ENCODE peak calls at places on chromosomes 4 and X, in four cellular contexts. D is MM.1S, I is PC-3, S is neural progenitor cell. K is an unnamed sample.

GRCh38 chrX:69156638-69157037 is 8.6 kb downstream of the PJA1 start:
- DNase-seq in D (no peak), I (no peak), S (no peak), K (no peak)

GRCh38 chr4:80535551-80535950 is 200.0 kb downstream of the CFAP299 start:
- DNase-seq in D (no peak), I (peak; percentile 32), S (no peak), K (peak; percentile 35)

GRCh38 chr4:88284378-88285234 is at the start of gene PPM1K:
- DNase-seq in D (peak; percentile 99), I (peak; percentile 96), S (peak; percentile 99), K (peak; percentile 100)

GRCh38 chr4:86034616-86035015 is 325.2 kb downstream of the MAPK10 start:
- DNase-seq in D (no peak), I (no peak), S (no peak), K (no peak)

GRCh38 chr4:119300072-119300387 is 21.9 kb downstream of the FABP2 start:
- DNase-seq in D (no peak), I (peak; percentile 25), S (no peak), K (peak; percentile 77)

GRCh38 chr4:177596035-177596434 is 153.8 kb upstream of the AGA start:
- DNase-seq in D (no peak), I (peak; percentile 86), S (peak; percentile 4), K (peak; percentile 85)

GRCh38 chr4:25930722-25931354 is 16.8 kb downstream of the SMIM20 start:
- DNase-seq in D (no peak), I (no peak), S (no peak), K (no peak)

GRCh38 chrX:72045552-72046277 is 86.0 kb downstream of the RTL5 start:
- DNase-seq in D (no peak), I (peak; percentile 8), S (peak; percentile 15), K (no peak)

GRCh38 chr4:34250562-34250961 is 1993.8 kb downstream of the ARAP2 start:
- DNase-seq in D (no peak), I (peak; percentile 61), S (no peak), K (peak; percentile 68)

GRCh38 chr4:142475663-142476062 is 370.4 kb downstream of the INPP4B start:
- DNase-seq in D (no peak), I (peak; percentile 89), S (no peak), K (peak; percentile 30)

GRCh38 chr4:53962516-53963225 is 101.7 kb downstream of the CHIC2 start:
- DNase-seq in D (no peak), I (peak; percentile 30), S (peak; percentile 57), K (peak; percentile 88)

GRCh38 chrX:114924846-114925245 is 92.6 kb downstream of the IL13RA2 start:
- DNase-seq in D (no peak), I (peak; percentile 54), S (no peak), K (peak; percentile 47)

GRCh38 chrX:72621619-72622485 is 49.2 kb upstream of the HDAC8 start:
- DNase-seq in D (no peak), I (peak; percentile 88), S (no peak), K (peak; percentile 71)

GRCh38 chr4:41880840-41881831 is 54.1 kb upstream of the TMEM33 start:
- DNase-seq in D (no peak), I (no peak), S (peak; percentile 70), K (peak; percentile 26)
- TF ChIP-seq EZH2 in D (no peak), I (no peak), S (peak; percentile 77), K (peak; percentile 94)

DNA sequence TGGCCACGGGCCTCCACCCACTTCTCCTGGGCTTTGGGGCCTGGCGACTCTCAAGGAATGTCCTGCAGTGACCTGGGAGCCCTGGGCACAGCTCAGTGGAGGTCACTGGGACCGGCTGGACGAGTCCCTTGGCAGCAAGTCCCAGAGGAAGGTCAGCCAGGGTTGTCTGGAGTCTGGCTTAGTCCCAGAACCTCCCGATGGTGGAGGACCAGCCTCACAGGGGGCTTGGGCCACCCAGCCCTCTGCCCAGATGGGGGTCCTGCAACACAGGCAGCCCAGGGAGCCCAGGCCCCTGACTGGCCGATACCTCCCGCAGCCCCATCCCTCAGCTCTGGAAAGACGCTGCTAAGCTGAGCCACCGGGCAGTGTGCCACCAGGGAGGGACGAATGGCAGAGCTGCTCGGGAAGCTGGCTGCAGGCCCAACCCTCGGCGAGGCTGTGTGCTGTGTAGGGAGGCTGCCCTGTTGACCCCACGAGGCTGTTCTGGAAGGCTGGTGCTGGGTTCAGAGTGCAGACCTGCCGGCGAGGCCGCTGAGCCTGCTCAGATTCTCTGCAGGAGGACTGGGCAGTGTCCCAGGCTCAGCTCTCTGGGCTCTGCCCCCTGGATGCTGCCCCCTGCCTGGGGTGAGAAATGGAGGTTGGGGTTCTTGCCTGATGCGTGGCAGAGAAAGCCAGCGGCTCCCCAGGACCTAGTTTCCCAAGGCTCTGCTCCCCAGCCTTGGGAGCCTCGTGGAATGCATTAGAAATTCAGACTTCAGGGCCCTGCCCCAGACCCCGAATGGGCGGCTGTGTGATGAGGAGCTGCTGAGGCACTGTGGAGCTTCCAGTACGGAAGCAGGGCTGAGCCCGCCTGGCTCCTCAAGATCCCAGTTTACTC is 61.7 kb downstream of the ADRA2C start:
- DNase-seq in D (no peak), I (peak; percentile 25), S (no peak), K (peak; percentile 74)
- TF ChIP-seq EZH2phosphoT487 in D (no peak), I (no peak), S (no peak), K (no peak)

DNA sequence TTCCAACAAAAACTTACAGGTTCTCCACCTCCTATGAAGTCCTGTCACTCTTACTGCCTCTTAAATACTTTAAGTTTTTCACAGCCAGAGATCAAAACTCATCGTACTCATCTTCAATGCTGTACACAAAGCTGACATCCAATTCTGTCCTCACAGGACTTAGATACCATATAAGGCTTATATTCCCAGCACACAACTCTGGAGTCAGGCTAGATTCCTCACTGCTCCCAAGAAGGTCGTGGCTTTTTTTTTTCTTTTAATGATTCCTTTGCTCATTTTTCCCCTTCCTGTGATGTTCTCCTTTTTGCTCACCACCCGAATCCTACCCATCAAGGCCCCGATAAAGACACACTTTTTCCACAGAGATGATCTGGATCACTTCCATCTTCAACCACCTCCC is 914 bp downstream of the TRAPPC2 start:
- DNase-seq in D (no peak), I (no peak), S (no peak), K (peak; percentile 36)
- H3K9ac ChIP-seq in D (peak overlapping the region; percentile 93), I (peak overlapping the region; percentile 98), S (peak overlapping the region; percentile 81), K (peak overlapping the region; percentile 91)

GRCh38 chrX:25018682-25019081 is 2.9 kb upstream of the ARX start:
- DNase-seq in D (no peak), I (no peak), S (no peak), K (no peak)

GRCh38 chrX:25017667-25018247 is 2.0 kb upstream of the ARX start:
- DNase-seq in D (no peak), I (no peak), S (peak; percentile 75), K (no peak)

GRCh38 chrX:25015486-25016360 is at the start of gene ARX:
- DNase-seq in D (no peak), I (no peak), S (peak; percentile 97), K (peak; percentile 65)

GRCh38 chrX:25016361-25016671 is 551 bp upstream of the ARX start:
- DNase-seq in D (no peak), I (no peak), S (peak; percentile 56), K (no peak)

DNA sequence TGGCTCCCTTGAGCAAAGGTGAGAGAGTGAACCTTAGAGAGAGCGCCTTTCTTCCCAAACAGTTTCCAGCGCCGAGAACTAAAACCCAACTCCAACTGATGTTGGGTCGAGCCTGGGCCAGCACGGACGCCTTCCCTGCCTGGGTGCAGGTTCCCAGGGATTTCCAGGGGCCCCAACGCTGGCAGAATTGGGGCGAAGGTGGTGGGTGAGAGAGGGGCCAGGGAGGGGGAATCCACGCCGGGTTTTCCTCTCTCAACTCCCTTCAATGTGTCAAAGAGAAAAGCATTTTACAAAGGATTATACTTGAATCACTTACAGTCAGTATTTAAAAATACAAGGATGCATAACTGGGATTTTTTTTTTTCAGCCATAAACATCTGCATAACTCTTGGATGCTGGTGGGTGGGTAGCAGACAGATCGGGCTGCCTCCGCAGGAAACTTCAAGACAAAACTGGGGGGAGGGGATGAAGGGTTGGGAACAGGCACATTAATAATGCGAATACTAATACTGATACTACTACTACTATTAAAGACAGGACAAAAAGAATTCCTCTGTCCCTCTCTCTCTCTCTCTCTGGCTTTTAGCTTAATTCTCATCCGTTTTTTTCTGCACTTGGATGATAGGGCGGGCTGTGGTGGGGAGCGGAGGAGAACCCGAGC is 1.3 kb upstream of the ARX start:
- DNase-seq in D (no peak), I (no peak), S (peak; percentile 36), K (no peak)
- TF ChIP-seq EZH2 in D (no peak), I (no peak), S (no peak), K (peak; percentile 38)

GRCh38 chr4:174154455-174154854 is 129.0 kb downstream of the FBXO8 start:
- DNase-seq in D (no peak), I (peak; percentile 49), S (no peak), K (peak; percentile 89)
- TF ChIP-seq EZH2phosphoT487 in D (no peak), I (no peak), S (no peak), K (no peak)

DNA sequence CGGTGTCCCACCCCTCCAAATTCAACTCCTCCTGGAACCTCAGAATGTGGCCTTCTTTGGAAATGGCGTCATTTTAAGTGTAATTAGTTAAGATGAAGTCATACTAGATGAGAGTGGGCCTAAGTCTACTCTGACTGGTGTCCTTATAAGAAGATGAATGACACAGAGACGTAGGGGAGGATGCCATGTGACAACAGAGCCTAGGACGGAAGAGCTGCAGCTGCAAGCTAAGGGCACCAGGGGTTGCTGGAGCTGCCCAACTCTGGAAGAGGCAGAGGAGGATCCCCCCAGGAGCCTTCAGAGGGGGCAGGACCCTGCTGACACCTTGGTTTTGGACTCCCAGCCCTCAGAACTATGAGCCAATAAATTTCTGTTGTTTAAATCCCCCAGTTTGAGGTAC is 115.1 kb downstream of the STK32B start:
- DNase-seq in D (no peak), I (no peak), S (no peak), K (no peak)
- H3K9ac ChIP-seq in D (no peak overlapping the region), I (no peak overlapping the region), S (no peak overlapping the region), K (no peak overlapping the region)

DNA sequence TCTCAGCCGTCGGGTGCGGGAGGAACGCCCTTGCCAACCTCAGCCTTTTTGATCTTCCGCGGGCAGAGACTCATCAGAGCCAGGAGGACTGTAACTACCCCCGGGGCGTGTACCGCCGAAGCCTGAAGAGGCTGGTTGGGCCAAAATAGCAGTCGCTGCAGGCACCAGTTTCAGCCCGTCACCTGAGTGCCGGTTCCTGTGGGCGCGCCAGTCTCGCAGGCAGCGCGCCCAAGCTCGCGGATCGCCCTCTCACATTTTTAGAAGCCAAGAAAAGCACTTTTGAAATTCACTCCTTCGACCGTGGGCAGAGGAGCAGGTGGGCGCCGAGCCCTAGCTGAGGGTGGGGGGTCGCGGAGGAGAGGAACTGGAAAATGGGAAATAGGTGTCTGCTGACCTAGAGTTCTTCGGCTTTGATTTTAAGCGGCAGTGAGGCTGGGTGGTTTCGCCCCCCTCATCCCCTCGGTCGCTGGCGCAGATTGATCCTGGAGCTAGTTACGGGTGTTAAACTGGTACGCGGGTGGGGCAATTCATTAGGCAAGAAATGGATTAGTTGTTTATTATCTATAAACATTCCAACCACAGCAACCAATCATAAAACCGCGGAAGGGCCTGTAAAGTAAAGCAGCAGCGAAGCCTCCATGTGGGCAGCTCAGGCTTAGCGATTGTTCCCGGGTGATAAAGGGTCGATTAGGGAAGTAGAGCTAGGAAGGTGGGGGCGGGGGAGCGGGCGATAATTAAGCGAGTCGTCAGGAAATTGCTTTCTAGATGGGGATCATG is 69.2 kb downstream of the FBXO8 start:
- DNase-seq in D (no peak), I (no peak), S (peak; percentile 82), K (peak; percentile 39)
- TF ChIP-seq EZH2 in D (no peak), I (no peak), S (peak; percentile 93), K (no peak)

GRCh38 chrX:3425031-3425430 is 78.6 kb upstream of the MXRA5 start:
- DNase-seq in D (no peak), I (no peak), S (no peak), K (no peak)
- TF ChIP-seq EZH2phosphoT487 in D (no peak), I (no peak), S (no peak), K (no peak)

GRCh38 chrX:3263681-3264126 is 82.7 kb downstream of the MXRA5 start:
- DNase-seq in D (no peak), I (no peak), S (no peak), K (peak; percentile 41)
- H3K9ac ChIP-seq in D (no peak overlapping the region), I (no peak overlapping the region), S (no peak overlapping the region), K (no peak overlapping the region)

K was measured in GM23248.